ENCODE peak calls at places on chromosomes 4 and X, in eight cellular contexts. One of them, this sample, is unnamed.

GRCh38 chrX:41348551-41348950 is 14.6 kb downstream of the DDX3X start:
- DNase-seq in OCI-LY7: no peak
- DNase-seq in choroid plexus epithelial cell: no peak
- DNase-seq in bronchial epithelial cell: no peak
- DNase-seq in endodermal cell: no peak
- DNase-seq in lower lobe of right lung: no peak
- DNase-seq in AG04450: no peak
- DNase-seq in AG04449: no peak
- DNase-seq in this sample: no peak

GRCh38 chr4:127425202-127425845 is 207.4 kb upstream of the INTU start:
- DNase-seq in OCI-LY7: no peak
- DNase-seq in AG04450: no peak
- DNase-seq in lower lobe of right lung: no peak
- DNase-seq in AG04449: no peak
- DNase-seq in bronchial epithelial cell: no peak
- DNase-seq in choroid plexus epithelial cell: no peak
- DNase-seq in endodermal cell: peak; percentile 51
- DNase-seq in this sample: no peak

GRCh38 chrX:151974336-151975227 is at the start of gene GABRE:
- DNase-seq in endodermal cell: peak; percentile 78
- DNase-seq in AG04450: no peak
- DNase-seq in OCI-LY7: no peak
- DNase-seq in bronchial epithelial cell: no peak
- DNase-seq in lower lobe of right lung: peak; percentile 56
- DNase-seq in choroid plexus epithelial cell: peak; percentile 35
- DNase-seq in AG04449: no peak
- DNase-seq in this sample: no peak

GRCh38 chrX:95058815-95059214 is 1384.8 kb downstream of the FAM133A start:
- DNase-seq in bronchial epithelial cell: peak; percentile 74
- DNase-seq in lower lobe of right lung: no peak
- DNase-seq in OCI-LY7: no peak
- DNase-seq in choroid plexus epithelial cell: peak; percentile 76
- DNase-seq in endodermal cell: no peak
- DNase-seq in AG04450: peak; percentile 13
- DNase-seq in AG04449: peak; percentile 47
- DNase-seq in this sample: no peak

GRCh38 chrX:148457279-148457678 is 43.1 kb upstream of the AFF2 start:
- DNase-seq in lower lobe of right lung: peak; percentile 19
- DNase-seq in AG04450: no peak
- DNase-seq in OCI-LY7: no peak
- DNase-seq in AG04449: no peak
- DNase-seq in choroid plexus epithelial cell: no peak
- DNase-seq in endodermal cell: no peak
- DNase-seq in bronchial epithelial cell: no peak
- DNase-seq in this sample: no peak

GRCh38 chr4:6582889-6583504 is 8.0 kb downstream of the MAN2B2 start:
- DNase-seq in bronchial epithelial cell: peak; percentile 33
- DNase-seq in AG04450: no peak
- DNase-seq in OCI-LY7: peak; percentile 57
- DNase-seq in endodermal cell: peak; percentile 73
- DNase-seq in lower lobe of right lung: no peak
- DNase-seq in AG04449: no peak
- DNase-seq in choroid plexus epithelial cell: peak; percentile 65
- DNase-seq in this sample: no peak

GRCh38 chrX:110241816-110242215 is 76.1 kb downstream of the AMMECR1 start:
- DNase-seq in AG04450: no peak
- DNase-seq in OCI-LY7: no peak
- DNase-seq in lower lobe of right lung: no peak
- DNase-seq in bronchial epithelial cell: peak; percentile 63
- DNase-seq in AG04449: no peak
- DNase-seq in choroid plexus epithelial cell: peak; percentile 44
- DNase-seq in endodermal cell: no peak
- DNase-seq in this sample: no peak

GRCh38 chrX:68186552-68187262 is 246.6 kb downstream of the OPHN1 start:
- DNase-seq in choroid plexus epithelial cell: peak; percentile 8
- DNase-seq in OCI-LY7: no peak
- DNase-seq in AG04450: no peak
- DNase-seq in AG04449: no peak
- DNase-seq in endodermal cell: no peak
- DNase-seq in lower lobe of right lung: no peak
- DNase-seq in bronchial epithelial cell: peak; percentile 71
- DNase-seq in this sample: no peak

GRCh38 chr4:67725132-67725531 is 24.2 kb upstream of the UBA6 start:
- DNase-seq in OCI-LY7: no peak
- DNase-seq in AG04450: no peak
- DNase-seq in bronchial epithelial cell: peak; percentile 96
- DNase-seq in lower lobe of right lung: no peak
- DNase-seq in choroid plexus epithelial cell: no peak
- DNase-seq in AG04449: no peak
- DNase-seq in endodermal cell: no peak
- DNase-seq in this sample: peak; percentile 21

GRCh38 chrX:12970691-12971202 is 4.2 kb upstream of the TMSB4X start:
- DNase-seq in OCI-LY7: no peak
- DNase-seq in AG04449: no peak
- DNase-seq in endodermal cell: peak; percentile 80
- DNase-seq in bronchial epithelial cell: no peak
- DNase-seq in choroid plexus epithelial cell: peak; percentile 79
- DNase-seq in lower lobe of right lung: no peak
- DNase-seq in AG04450: no peak
- DNase-seq in this sample: peak; percentile 52

GRCh38 chr4:102387552-102388150 is 42.4 kb upstream of the SLC39A8 start:
- DNase-seq in AG04449: no peak
- DNase-seq in bronchial epithelial cell: peak; percentile 13
- DNase-seq in endodermal cell: no peak
- DNase-seq in AG04450: no peak
- DNase-seq in OCI-LY7: no peak
- DNase-seq in choroid plexus epithelial cell: peak; percentile 54
- DNase-seq in lower lobe of right lung: no peak
- DNase-seq in this sample: no peak

GRCh38 chr4:145881991-145882390 is 56.6 kb downstream of the ZNF827 start:
- DNase-seq in bronchial epithelial cell: peak; percentile 94
- DNase-seq in choroid plexus epithelial cell: no peak
- DNase-seq in OCI-LY7: peak; percentile 48
- DNase-seq in lower lobe of right lung: peak; percentile 63
- DNase-seq in AG04449: no peak
- DNase-seq in AG04450: no peak
- DNase-seq in endodermal cell: no peak
- DNase-seq in this sample: no peak

GRCh38 chr4:145880355-145880960 is 58.2 kb downstream of the ZNF827 start:
- DNase-seq in AG04449: no peak
- DNase-seq in choroid plexus epithelial cell: no peak
- DNase-seq in endodermal cell: no peak
- DNase-seq in AG04450: no peak
- DNase-seq in lower lobe of right lung: no peak
- DNase-seq in bronchial epithelial cell: peak; percentile 57
- DNase-seq in OCI-LY7: no peak
- DNase-seq in this sample: no peak

GRCh38 chr4:145881585-145881984 is 57.0 kb downstream of the ZNF827 start:
- DNase-seq in AG04450: no peak
- DNase-seq in choroid plexus epithelial cell: no peak
- DNase-seq in AG04449: no peak
- DNase-seq in lower lobe of right lung: no peak
- DNase-seq in OCI-LY7: no peak
- DNase-seq in bronchial epithelial cell: no peak
- DNase-seq in endodermal cell: no peak
- DNase-seq in this sample: no peak

GRCh38 chr4:145883173-145883572 is 55.5 kb downstream of the ZNF827 start:
- DNase-seq in AG04450: no peak
- DNase-seq in OCI-LY7: no peak
- DNase-seq in lower lobe of right lung: no peak
- DNase-seq in AG04449: no peak
- DNase-seq in bronchial epithelial cell: no peak
- DNase-seq in endodermal cell: no peak
- DNase-seq in choroid plexus epithelial cell: no peak
- DNase-seq in this sample: no peak

GRCh38 chr4:145882594-145882993 is 56.0 kb downstream of the ZNF827 start:
- DNase-seq in lower lobe of right lung: no peak
- DNase-seq in bronchial epithelial cell: no peak
- DNase-seq in choroid plexus epithelial cell: no peak
- DNase-seq in AG04450: no peak
- DNase-seq in OCI-LY7: no peak
- DNase-seq in endodermal cell: no peak
- DNase-seq in AG04449: no peak
- DNase-seq in this sample: no peak
- H3K4me3 ChIP-seq in lower lobe of right lung: no peak overlapping the region
- H3K4me3 ChIP-seq in bronchial epithelial cell: no peak overlapping the region
- H3K4me3 ChIP-seq in choroid plexus epithelial cell: no peak overlapping the region
- H3K4me3 ChIP-seq in AG04450: no peak overlapping the region
- H3K4me3 ChIP-seq in OCI-LY7: no peak overlapping the region
- H3K4me3 ChIP-seq in endodermal cell: no peak overlapping the region
- H3K4me3 ChIP-seq in AG04449: no peak overlapping the region
- H3K4me3 ChIP-seq in this sample: no peak overlapping the region

DNA sequence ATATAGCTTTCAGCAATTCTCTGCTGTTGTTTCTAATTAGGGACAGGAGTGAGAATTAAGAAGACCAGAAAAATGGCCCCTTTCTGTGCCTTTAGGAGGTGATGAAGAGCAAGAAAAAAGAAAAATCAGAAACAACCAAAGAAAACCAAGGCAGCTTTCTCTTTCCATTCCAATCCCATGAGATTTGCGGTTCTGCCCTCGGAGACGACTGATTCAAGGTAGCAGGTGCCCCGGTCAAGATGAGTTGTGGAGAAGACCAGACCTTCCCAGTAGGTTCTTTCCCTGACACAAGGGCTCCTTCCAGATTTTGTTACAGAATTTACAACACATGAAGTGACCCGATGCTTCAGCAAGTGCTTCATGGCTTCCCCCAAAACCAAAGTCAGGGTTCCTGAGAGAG is 21.9 kb downstream of the TLR10 start:
- DNase-seq in AG04450: no peak
- DNase-seq in lower lobe of right lung: no peak
- DNase-seq in OCI-LY7: peak; percentile 83
- DNase-seq in bronchial epithelial cell: no peak
- DNase-seq in choroid plexus epithelial cell: no peak
- DNase-seq in endodermal cell: no peak
- DNase-seq in AG04449: no peak
- DNase-seq in this sample: no peak
- H3K4me3 ChIP-seq in AG04450: no peak overlapping the region
- H3K4me3 ChIP-seq in lower lobe of right lung: no peak overlapping the region
- H3K4me3 ChIP-seq in OCI-LY7: peak overlapping the region; percentile 55
- H3K4me3 ChIP-seq in bronchial epithelial cell: no peak overlapping the region
- H3K4me3 ChIP-seq in choroid plexus epithelial cell: no peak overlapping the region
- H3K4me3 ChIP-seq in endodermal cell: no peak overlapping the region
- H3K4me3 ChIP-seq in AG04449: no peak overlapping the region
- H3K4me3 ChIP-seq in this sample: no peak overlapping the region

GRCh38 chrX:122567911-122568310 is 616.2 kb upstream of the GRIA3 start:
- DNase-seq in OCI-LY7: no peak
- DNase-seq in bronchial epithelial cell: no peak
- DNase-seq in AG04449: no peak
- DNase-seq in choroid plexus epithelial cell: no peak
- DNase-seq in endodermal cell: no peak
- DNase-seq in lower lobe of right lung: no peak
- DNase-seq in AG04450: no peak
- DNase-seq in this sample: no peak

DNA sequence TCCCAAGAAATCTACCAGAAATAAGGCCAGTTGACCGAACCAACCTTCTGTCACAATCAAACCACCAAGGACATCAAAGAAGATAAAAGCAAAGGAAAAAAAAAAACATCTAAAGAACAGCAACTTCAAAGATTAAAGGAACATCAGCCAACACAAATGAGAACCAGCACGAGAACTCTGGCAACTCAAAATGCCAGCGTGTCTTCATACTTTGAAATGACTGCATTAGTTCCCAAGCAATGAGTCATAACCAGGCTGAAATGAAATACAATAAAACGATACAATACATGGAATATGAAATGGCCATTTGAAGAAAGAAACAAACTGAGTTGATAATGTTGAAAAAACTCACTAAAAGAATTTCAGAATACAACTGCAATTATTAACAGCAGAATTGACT is 611.6 kb upstream of the GRIA3 start:
- DNase-seq in endodermal cell: no peak
- DNase-seq in lower lobe of right lung: no peak
- DNase-seq in AG04449: no peak
- DNase-seq in AG04450: no peak
- DNase-seq in bronchial epithelial cell: peak; percentile 25
- DNase-seq in OCI-LY7: no peak
- DNase-seq in choroid plexus epithelial cell: no peak
- DNase-seq in this sample: no peak
- H3K4me3 ChIP-seq in endodermal cell: no peak overlapping the region
- H3K4me3 ChIP-seq in lower lobe of right lung: no peak overlapping the region
- H3K4me3 ChIP-seq in AG04449: no peak overlapping the region
- H3K4me3 ChIP-seq in AG04450: no peak overlapping the region
- H3K4me3 ChIP-seq in bronchial epithelial cell: no peak overlapping the region
- H3K4me3 ChIP-seq in OCI-LY7: no peak overlapping the region
- H3K4me3 ChIP-seq in choroid plexus epithelial cell: no peak overlapping the region
- H3K4me3 ChIP-seq in this sample: no peak overlapping the region

GRCh38 chrX:153944140-153944799 is at the start of gene RENBP:
- DNase-seq in endodermal cell: peak; percentile 86
- DNase-seq in bronchial epithelial cell: no peak
- DNase-seq in choroid plexus epithelial cell: no peak
- DNase-seq in AG04450: no peak
- DNase-seq in AG04449: no peak
- DNase-seq in OCI-LY7: peak; percentile 46
- DNase-seq in lower lobe of right lung: peak; percentile 83
- DNase-seq in this sample: no peak
- H3K4me3 ChIP-seq in endodermal cell: peak within 1 kb of the TSS; percentile 72
- H3K4me3 ChIP-seq in bronchial epithelial cell: peak within 1 kb of the TSS; percentile 10
- H3K4me3 ChIP-seq in choroid plexus epithelial cell: peak within 1 kb of the TSS; percentile 35
- H3K4me3 ChIP-seq in AG04450: no peak within 1 kb of the TSS
- H3K4me3 ChIP-seq in AG04449: no peak within 1 kb of the TSS
- H3K4me3 ChIP-seq in OCI-LY7: peak within 1 kb of the TSS; percentile 52
- H3K4me3 ChIP-seq in lower lobe of right lung: peak within 1 kb of the TSS; percentile 56
- H3K4me3 ChIP-seq in this sample: no peak within 1 kb of the TSS

GRCh38 chr4:72975488-72975784 is 94.1 kb downstream of the COX18 start:
- DNase-seq in bronchial epithelial cell: no peak
- DNase-seq in lower lobe of right lung: no peak
- DNase-seq in AG04450: no peak
- DNase-seq in OCI-LY7: no peak
- DNase-seq in choroid plexus epithelial cell: peak; percentile 52
- DNase-seq in AG04449: peak; percentile 53
- DNase-seq in endodermal cell: no peak
- DNase-seq in this sample: peak; percentile 24
- H3K4me3 ChIP-seq in bronchial epithelial cell: no peak overlapping the region
- H3K4me3 ChIP-seq in lower lobe of right lung: no peak overlapping the region
- H3K4me3 ChIP-seq in AG04450: no peak overlapping the region
- H3K4me3 ChIP-seq in OCI-LY7: no peak overlapping the region
- H3K4me3 ChIP-seq in choroid plexus epithelial cell: no peak overlapping the region
- H3K4me3 ChIP-seq in AG04449: no peak overlapping the region
- H3K4me3 ChIP-seq in endodermal cell: no peak overlapping the region
- H3K4me3 ChIP-seq in this sample: no peak overlapping the region

GRCh38 chrX:71052721-71053120 is 15.4 kb downstream of the SNX12 start:
- DNase-seq in AG04450: no peak
- DNase-seq in choroid plexus epithelial cell: peak; percentile 0
- DNase-seq in lower lobe of right lung: no peak
- DNase-seq in AG04449: no peak
- DNase-seq in bronchial epithelial cell: no peak
- DNase-seq in OCI-LY7: no peak
- DNase-seq in endodermal cell: no peak
- DNase-seq in this sample: no peak
- H3K4me3 ChIP-seq in AG04450: no peak overlapping the region
- H3K4me3 ChIP-seq in choroid plexus epithelial cell: peak overlapping the region; percentile 51
- H3K4me3 ChIP-seq in lower lobe of right lung: peak overlapping the region; percentile 14
- H3K4me3 ChIP-seq in AG04449: no peak overlapping the region
- H3K4me3 ChIP-seq in bronchial epithelial cell: no peak overlapping the region
- H3K4me3 ChIP-seq in OCI-LY7: no peak overlapping the region
- H3K4me3 ChIP-seq in endodermal cell: no peak overlapping the region
- H3K4me3 ChIP-seq in this sample: no peak overlapping the region

DNA sequence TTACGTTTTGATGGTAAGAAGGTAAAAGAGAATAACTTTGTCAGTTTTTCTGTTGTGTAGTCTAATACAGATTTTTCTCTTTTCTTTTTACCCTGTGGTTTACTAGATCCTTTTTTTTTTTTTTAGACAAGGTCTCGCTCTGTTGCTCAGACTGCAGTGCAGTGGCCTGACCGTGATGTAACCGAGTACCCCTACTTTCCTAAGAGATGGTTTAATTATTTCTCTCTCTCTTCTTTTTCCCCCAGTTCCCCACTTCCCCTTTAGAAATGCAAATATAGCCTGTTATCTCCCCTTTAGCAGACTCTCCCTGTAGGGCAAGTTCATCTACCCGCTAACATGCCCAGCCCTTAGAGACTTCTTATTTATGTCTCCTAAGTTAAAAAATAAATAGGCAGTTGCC is 4.4 kb downstream of the SNX25 start:
- DNase-seq in AG04450: no peak
- DNase-seq in AG04449: no peak
- DNase-seq in bronchial epithelial cell: no peak
- DNase-seq in choroid plexus epithelial cell: no peak
- DNase-seq in OCI-LY7: peak; percentile 77
- DNase-seq in lower lobe of right lung: no peak
- DNase-seq in endodermal cell: no peak
- DNase-seq in this sample: no peak
- H3K4me3 ChIP-seq in AG04450: no peak overlapping the region
- H3K4me3 ChIP-seq in AG04449: no peak overlapping the region
- H3K4me3 ChIP-seq in bronchial epithelial cell: no peak overlapping the region
- H3K4me3 ChIP-seq in choroid plexus epithelial cell: no peak overlapping the region
- H3K4me3 ChIP-seq in OCI-LY7: peak overlapping the region; percentile 81
- H3K4me3 ChIP-seq in lower lobe of right lung: no peak overlapping the region
- H3K4me3 ChIP-seq in endodermal cell: no peak overlapping the region
- H3K4me3 ChIP-seq in this sample: no peak overlapping the region